ENCODE peak calls at places on chromosomes 12 and 14, in four cellular contexts. One of them, this sample, is unnamed.

GRCh38 chr14:24556756-24557155 is 19.3 kb downstream of the CTSG start:
- DNase-seq in Panc1: no peak
- DNase-seq in nucleus accumbens: no peak
- DNase-seq in smooth muscle cell of the brain vasculature: no peak
- DNase-seq in this sample: no peak

GRCh38 chr14:20419404-20419803 is 6.1 kb upstream of the TEP1 start:
- DNase-seq in Panc1: no peak
- DNase-seq in nucleus accumbens: no peak
- DNase-seq in smooth muscle cell of the brain vasculature: no peak
- DNase-seq in this sample: no peak

GRCh38 chr12:78361683-78362082 is 502.9 kb upstream of the SYT1 start:
- DNase-seq in Panc1: no peak
- DNase-seq in nucleus accumbens: no peak
- DNase-seq in smooth muscle cell of the brain vasculature: no peak
- DNase-seq in this sample: no peak

GRCh38 chr12:24898185-24898584 is 50.7 kb downstream of the BCAT1 start:
- DNase-seq in Panc1: no peak
- DNase-seq in nucleus accumbens: no peak
- DNase-seq in smooth muscle cell of the brain vasculature: no peak
- DNase-seq in this sample: no peak

GRCh38 chr12:120692524-120693033 is 5.6 kb downstream of the MLEC start:
- DNase-seq in Panc1: no peak
- DNase-seq in nucleus accumbens: no peak
- DNase-seq in smooth muscle cell of the brain vasculature: no peak
- DNase-seq in this sample: no peak

GRCh38 chr12:99386907-99387306 is 260.6 kb upstream of the GARIN6 start:
- DNase-seq in Panc1: no peak
- DNase-seq in nucleus accumbens: no peak
- DNase-seq in smooth muscle cell of the brain vasculature: peak; percentile 4
- DNase-seq in this sample: no peak

GRCh38 chr12:53983580-53984572 is 1.1 kb upstream of the HOXC10 start:
- DNase-seq in Panc1: no peak
- DNase-seq in nucleus accumbens: no peak
- DNase-seq in smooth muscle cell of the brain vasculature: no peak
- DNase-seq in this sample: no peak

GRCh38 chr14:42710071-42710470 is 1103.4 kb downstream of the LRFN5 start:
- DNase-seq in Panc1: no peak
- DNase-seq in nucleus accumbens: no peak
- DNase-seq in smooth muscle cell of the brain vasculature: no peak
- DNase-seq in this sample: no peak

GRCh38 chr12:46958093-46958492 is 121.3 kb upstream of the PCED1B start:
- DNase-seq in Panc1: no peak
- DNase-seq in nucleus accumbens: no peak
- DNase-seq in smooth muscle cell of the brain vasculature: no peak
- DNase-seq in this sample: no peak

GRCh38 chr12:25034676-25035075 is 85.8 kb upstream of the BCAT1 start:
- DNase-seq in Panc1: no peak
- DNase-seq in nucleus accumbens: no peak
- DNase-seq in smooth muscle cell of the brain vasculature: no peak
- DNase-seq in this sample: no peak

GRCh38 chr14:84483072-84483410 is 1046.9 kb upstream of the FLRT2 start:
- DNase-seq in Panc1: no peak
- DNase-seq in nucleus accumbens: no peak
- DNase-seq in smooth muscle cell of the brain vasculature: no peak
- DNase-seq in this sample: no peak

GRCh38 chr12:7935773-7936581 is at the start of gene SLC2A3:
- DNase-seq in Panc1: no peak
- DNase-seq in nucleus accumbens: no peak
- DNase-seq in smooth muscle cell of the brain vasculature: peak; percentile 88
- DNase-seq in this sample: peak; percentile 74

GRCh38 chr12:116538076-116538591 is 21.0 kb upstream of the MAP1LC3B2 start:
- DNase-seq in Panc1: no peak
- DNase-seq in nucleus accumbens: no peak
- DNase-seq in smooth muscle cell of the brain vasculature: no peak
- DNase-seq in this sample: no peak

GRCh38 chr14:30655124-30655523 is 33.0 kb downstream of the SCFD1 start:
- DNase-seq in Panc1: no peak
- DNase-seq in nucleus accumbens: no peak
- DNase-seq in smooth muscle cell of the brain vasculature: no peak
- DNase-seq in this sample: no peak

GRCh38 chr14:104248203-104249055 is 110.0 kb downstream of the KIF26A start:
- DNase-seq in Panc1: no peak
- DNase-seq in nucleus accumbens: no peak
- DNase-seq in smooth muscle cell of the brain vasculature: no peak
- DNase-seq in this sample: no peak

GRCh38 chr14:64734990-64735389 is 30.8 kb downstream of the PLEKHG3 start:
- DNase-seq in Panc1: no peak
- DNase-seq in nucleus accumbens: no peak
- DNase-seq in smooth muscle cell of the brain vasculature: no peak
- DNase-seq in this sample: no peak

GRCh38 chr12:18171571-18171970 is 81.6 kb upstream of the RERGL start:
- DNase-seq in Panc1: no peak
- DNase-seq in nucleus accumbens: no peak
- DNase-seq in smooth muscle cell of the brain vasculature: no peak
- DNase-seq in this sample: no peak

GRCh38 chr12:68831272-68831671 is 23.3 kb downstream of the MDM2 start:
- DNase-seq in Panc1: no peak
- DNase-seq in nucleus accumbens: no peak
- DNase-seq in smooth muscle cell of the brain vasculature: no peak
- DNase-seq in this sample: no peak

GRCh38 chr14:96149131-96149530 is 55.5 kb upstream of the BDKRB2 start:
- DNase-seq in Panc1: no peak
- DNase-seq in nucleus accumbens: no peak
- DNase-seq in smooth muscle cell of the brain vasculature: no peak
- DNase-seq in this sample: no peak

GRCh38 chr12:87679262-87679661 is 349.9 kb downstream of the C12orf50 start:
- DNase-seq in Panc1: no peak
- DNase-seq in nucleus accumbens: no peak
- DNase-seq in smooth muscle cell of the brain vasculature: no peak
- DNase-seq in this sample: no peak

GRCh38 chr12:96720363-96720705 is 186.7 kb upstream of the NEDD1 start:
- DNase-seq in Panc1: no peak
- DNase-seq in nucleus accumbens: no peak
- DNase-seq in smooth muscle cell of the brain vasculature: no peak
- DNase-seq in this sample: no peak

GRCh38 chr12:11779286-11779685 is 129.8 kb downstream of the ETV6 start:
- DNase-seq in Panc1: no peak
- DNase-seq in nucleus accumbens: no peak
- DNase-seq in smooth muscle cell of the brain vasculature: no peak
- DNase-seq in this sample: peak; percentile 62

GRCh38 chr12:97616936-97617335 is 154.3 kb downstream of the RMST start:
- DNase-seq in Panc1: no peak
- DNase-seq in nucleus accumbens: no peak
- DNase-seq in smooth muscle cell of the brain vasculature: no peak
- DNase-seq in this sample: peak; percentile 65

GRCh38 chr12:54082402-54082892 is 28.8 kb downstream of the HOXC4 start:
- DNase-seq in Panc1: no peak
- DNase-seq in nucleus accumbens: no peak
- DNase-seq in smooth muscle cell of the brain vasculature: no peak
- DNase-seq in this sample: no peak

GRCh38 chr14:51901475-51902024 is 41.1 kb downstream of the GNG2 start:
- DNase-seq in Panc1: no peak
- DNase-seq in nucleus accumbens: no peak
- DNase-seq in smooth muscle cell of the brain vasculature: no peak
- DNase-seq in this sample: no peak

GRCh38 chr14:101707285-101707842 is 54.1 kb upstream of the PPP2R5C start:
- DNase-seq in Panc1: peak; percentile 43
- DNase-seq in nucleus accumbens: no peak
- DNase-seq in smooth muscle cell of the brain vasculature: peak; percentile 56
- DNase-seq in this sample: peak; percentile 65

GRCh38 chr12:101027200-101027599 is 182.8 kb downstream of the SLC5A8 start:
- DNase-seq in Panc1: no peak
- DNase-seq in nucleus accumbens: no peak
- DNase-seq in smooth muscle cell of the brain vasculature: no peak
- DNase-seq in this sample: no peak

GRCh38 chr12:111034911-111035577 is 114.7 kb upstream of the MYL2 start:
- DNase-seq in Panc1: no peak
- DNase-seq in nucleus accumbens: no peak
- DNase-seq in smooth muscle cell of the brain vasculature: no peak
- DNase-seq in this sample: no peak

GRCh38 chr12:29572938-29573337 is 75.5 kb upstream of the OVCH1 start:
- DNase-seq in Panc1: no peak
- DNase-seq in nucleus accumbens: no peak
- DNase-seq in smooth muscle cell of the brain vasculature: no peak
- DNase-seq in this sample: no peak